ENCODE peak calls at places on chromosomes 7 and 10, in four cellular contexts. One of them, this sample, is unnamed.

GRCh38 chr7:112511451-112512220 is 30.8 kb downstream of the LSMEM1 start:
- DNase-seq in erythroblast: no peak
- DNase-seq in endothelial cell of umbilical vein: no peak
- DNase-seq in GM12892: no peak
- DNase-seq in this sample: no peak

GRCh38 chr7:144776447-144776846 is 59.4 kb downstream of the TPK1 start:
- DNase-seq in erythroblast: no peak
- DNase-seq in GM12892: no peak
- DNase-seq in endothelial cell of umbilical vein: no peak
- DNase-seq in this sample: no peak

GRCh38 chr10:7952251-7952650 is 102.2 kb upstream of the GATA3 start:
- DNase-seq in erythroblast: peak; percentile 14
- DNase-seq in GM12892: no peak
- DNase-seq in endothelial cell of umbilical vein: no peak
- DNase-seq in this sample: no peak

GRCh38 chr7:132964886-132965285 is 117.0 kb downstream of the CHCHD3 start:
- DNase-seq in erythroblast: no peak
- DNase-seq in GM12892: no peak
- DNase-seq in endothelial cell of umbilical vein: no peak
- DNase-seq in this sample: no peak

GRCh38 chr10:36443233-36443632 is 682.2 kb upstream of the ANKRD30A start:
- DNase-seq in erythroblast: no peak
- DNase-seq in endothelial cell of umbilical vein: no peak
- DNase-seq in GM12892: no peak
- DNase-seq in this sample: no peak

GRCh38 chr7:80729586-80730320 is 91.3 kb downstream of the CD36 start:
- DNase-seq in GM12892: no peak
- DNase-seq in erythroblast: no peak
- DNase-seq in endothelial cell of umbilical vein: no peak
- DNase-seq in this sample: no peak

GRCh38 chr7:34066411-34066810 is 161.1 kb downstream of the BMPER start:
- DNase-seq in endothelial cell of umbilical vein: no peak
- DNase-seq in erythroblast: no peak
- DNase-seq in GM12892: no peak
- DNase-seq in this sample: no peak

GRCh38 chr10:110865804-110866482 is 5.8 kb upstream of the PDCD4 start:
- DNase-seq in GM12892: no peak
- DNase-seq in erythroblast: no peak
- DNase-seq in endothelial cell of umbilical vein: no peak
- DNase-seq in this sample: no peak

GRCh38 chr7:103888603-103889153 is 100.8 kb downstream of the RELN start:
- DNase-seq in endothelial cell of umbilical vein: no peak
- DNase-seq in GM12892: no peak
- DNase-seq in erythroblast: no peak
- DNase-seq in this sample: no peak

GRCh38 chr10:98242823-98243222 is 25.2 kb downstream of the LOXL4 start:
- DNase-seq in erythroblast: peak; percentile 63
- DNase-seq in endothelial cell of umbilical vein: peak; percentile 48
- DNase-seq in GM12892: no peak
- DNase-seq in this sample: no peak

GRCh38 chr10:34861293-34862004 is 46.4 kb upstream of the PARD3 start:
- DNase-seq in erythroblast: no peak
- DNase-seq in GM12892: no peak
- DNase-seq in endothelial cell of umbilical vein: no peak
- DNase-seq in this sample: no peak

GRCh38 chr10:1044964-1045363 is 4.0 kb downstream of the IDI1 start:
- DNase-seq in GM12892: no peak
- DNase-seq in erythroblast: no peak
- DNase-seq in endothelial cell of umbilical vein: no peak
- DNase-seq in this sample: no peak

GRCh38 chr10:1045415-1045814 is 3.5 kb downstream of the IDI1 start:
- DNase-seq in erythroblast: no peak
- DNase-seq in GM12892: no peak
- DNase-seq in endothelial cell of umbilical vein: no peak
- DNase-seq in this sample: no peak

GRCh38 chr10:1044146-1044545 is 4.8 kb downstream of the IDI1 start:
- DNase-seq in erythroblast: no peak
- DNase-seq in endothelial cell of umbilical vein: no peak
- DNase-seq in GM12892: no peak
- DNase-seq in this sample: no peak

GRCh38 chr10:1041514-1041913 is 7.4 kb downstream of the IDI1 start:
- DNase-seq in endothelial cell of umbilical vein: no peak
- DNase-seq in GM12892: no peak
- DNase-seq in erythroblast: no peak
- DNase-seq in this sample: no peak

GRCh38 chr10:1043532-1043995 is 5.4 kb downstream of the IDI1 start:
- DNase-seq in GM12892: no peak
- DNase-seq in erythroblast: peak; percentile 42
- DNase-seq in endothelial cell of umbilical vein: peak; percentile 32
- DNase-seq in this sample: no peak
- TF ChIP-seq POLR2A in GM12892: peak; percentile 64
- TF ChIP-seq POLR2A in erythroblast: no peak
- TF ChIP-seq POLR2A in endothelial cell of umbilical vein: no peak
- TF ChIP-seq POLR2A in this sample: no peak

GRCh38 chr7:1940402-1940786 is 270.3 kb downstream of the ELFN1 start:
- DNase-seq in erythroblast: peak; percentile 54
- DNase-seq in endothelial cell of umbilical vein: no peak
- DNase-seq in GM12892: peak; percentile 93
- DNase-seq in this sample: peak; percentile 100
- TF ChIP-seq POLR2A in erythroblast: peak; percentile 58
- TF ChIP-seq POLR2A in endothelial cell of umbilical vein: no peak
- TF ChIP-seq POLR2A in GM12892: peak; percentile 49
- TF ChIP-seq POLR2A in this sample: peak; percentile 23

DNA sequence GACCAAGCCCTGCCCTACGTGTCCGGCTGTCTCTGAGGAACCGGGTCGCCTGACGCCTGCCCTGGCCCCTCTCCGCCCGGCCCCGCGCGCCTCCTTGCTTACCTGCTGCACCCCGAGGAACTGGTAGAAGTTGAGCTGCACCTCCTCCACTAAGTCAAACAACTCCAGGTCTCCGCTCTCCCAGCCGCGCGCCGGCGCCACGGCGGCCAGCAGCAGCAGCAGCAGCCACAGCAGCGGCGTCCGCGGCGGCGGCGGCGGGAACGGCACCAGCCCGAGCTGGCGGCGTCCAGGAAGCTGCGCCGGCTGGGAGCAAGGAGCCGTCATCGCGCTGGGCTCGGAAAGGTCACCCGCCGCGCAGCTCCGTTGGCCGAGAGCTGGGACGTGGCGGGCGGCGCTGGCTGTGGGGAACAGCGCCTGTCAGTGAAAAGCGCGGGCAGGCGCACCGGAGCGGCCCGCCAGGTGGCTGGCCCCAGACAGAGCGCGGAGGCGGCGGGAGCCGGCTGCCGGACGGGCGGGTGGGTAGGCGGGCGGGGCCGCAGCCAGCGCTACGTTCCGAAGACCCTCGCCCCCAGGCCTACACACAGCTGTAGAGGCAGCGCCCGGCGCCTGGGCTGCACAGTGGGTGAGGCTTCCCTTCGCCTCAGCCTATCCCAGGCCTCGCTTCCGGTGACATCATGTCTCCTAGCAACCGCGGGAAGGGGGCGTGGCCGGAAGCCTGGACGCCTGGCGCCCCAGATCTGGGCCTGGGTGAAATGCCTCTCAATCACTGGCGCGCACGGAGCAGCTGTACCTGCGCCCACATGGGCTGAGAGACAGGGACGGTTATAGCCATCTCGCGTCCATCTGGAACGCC is at the start of gene DNAJC1:
- DNase-seq in endothelial cell of umbilical vein: peak; percentile 95
- DNase-seq in erythroblast: peak; percentile 98
- DNase-seq in GM12892: peak; percentile 76
- DNase-seq in this sample: peak; percentile 89
- TF ChIP-seq POLR2A in endothelial cell of umbilical vein: peak; percentile 80
- TF ChIP-seq POLR2A in erythroblast: peak; percentile 80
- TF ChIP-seq POLR2A in GM12892: peak; percentile 90
- TF ChIP-seq POLR2A in this sample: peak; percentile 85

GRCh38 chr10:314381-314780 is 179.1 kb downstream of the ZMYND11 start:
- DNase-seq in endothelial cell of umbilical vein: no peak
- DNase-seq in erythroblast: no peak
- DNase-seq in GM12892: no peak
- DNase-seq in this sample: no peak

GRCh38 chr10:317926-318325 is 182.7 kb downstream of the ZMYND11 start:
- DNase-seq in erythroblast: no peak
- DNase-seq in endothelial cell of umbilical vein: no peak
- DNase-seq in GM12892: no peak
- DNase-seq in this sample: no peak

GRCh38 chr10:314871-315270 is 179.6 kb downstream of the ZMYND11 start:
- DNase-seq in erythroblast: no peak
- DNase-seq in endothelial cell of umbilical vein: no peak
- DNase-seq in GM12892: no peak
- DNase-seq in this sample: no peak

GRCh38 chr10:316390-316789 is 181.1 kb downstream of the ZMYND11 start:
- DNase-seq in endothelial cell of umbilical vein: no peak
- DNase-seq in erythroblast: no peak
- DNase-seq in GM12892: no peak
- DNase-seq in this sample: no peak

GRCh38 chr10:317219-317868 is 182.1 kb downstream of the ZMYND11 start:
- DNase-seq in endothelial cell of umbilical vein: no peak
- DNase-seq in GM12892: peak; percentile 59
- DNase-seq in erythroblast: no peak
- DNase-seq in this sample: no peak
- TF ChIP-seq POLR2A in endothelial cell of umbilical vein: no peak
- TF ChIP-seq POLR2A in GM12892: no peak
- TF ChIP-seq POLR2A in erythroblast: no peak
- TF ChIP-seq POLR2A in this sample: no peak

DNA sequence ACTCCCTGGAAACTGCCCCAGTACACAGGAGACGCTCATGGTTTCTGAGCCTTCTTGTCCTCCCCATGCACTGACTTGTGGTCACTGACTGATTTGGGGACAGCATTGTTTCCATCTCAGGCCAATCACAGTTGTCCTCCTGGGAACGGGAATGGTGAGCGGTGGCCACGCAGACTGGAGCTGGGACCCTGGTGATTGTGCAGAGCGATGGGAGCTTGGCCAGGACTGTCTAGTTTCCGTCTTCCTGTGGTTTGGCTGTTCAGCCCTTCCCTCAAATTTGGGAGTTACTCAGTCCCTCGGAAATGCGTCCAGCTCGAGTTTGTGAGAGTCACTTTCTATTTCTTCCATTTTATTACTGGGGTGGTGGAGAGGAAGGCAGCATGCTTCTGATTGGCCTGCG is 250.9 kb downstream of the ACTR3B start:
- DNase-seq in GM12892: no peak
- DNase-seq in endothelial cell of umbilical vein: no peak
- DNase-seq in erythroblast: no peak
- DNase-seq in this sample: no peak
- TF ChIP-seq POLR2A in GM12892: no peak
- TF ChIP-seq POLR2A in endothelial cell of umbilical vein: no peak
- TF ChIP-seq POLR2A in erythroblast: no peak
- TF ChIP-seq POLR2A in this sample: no peak

DNA sequence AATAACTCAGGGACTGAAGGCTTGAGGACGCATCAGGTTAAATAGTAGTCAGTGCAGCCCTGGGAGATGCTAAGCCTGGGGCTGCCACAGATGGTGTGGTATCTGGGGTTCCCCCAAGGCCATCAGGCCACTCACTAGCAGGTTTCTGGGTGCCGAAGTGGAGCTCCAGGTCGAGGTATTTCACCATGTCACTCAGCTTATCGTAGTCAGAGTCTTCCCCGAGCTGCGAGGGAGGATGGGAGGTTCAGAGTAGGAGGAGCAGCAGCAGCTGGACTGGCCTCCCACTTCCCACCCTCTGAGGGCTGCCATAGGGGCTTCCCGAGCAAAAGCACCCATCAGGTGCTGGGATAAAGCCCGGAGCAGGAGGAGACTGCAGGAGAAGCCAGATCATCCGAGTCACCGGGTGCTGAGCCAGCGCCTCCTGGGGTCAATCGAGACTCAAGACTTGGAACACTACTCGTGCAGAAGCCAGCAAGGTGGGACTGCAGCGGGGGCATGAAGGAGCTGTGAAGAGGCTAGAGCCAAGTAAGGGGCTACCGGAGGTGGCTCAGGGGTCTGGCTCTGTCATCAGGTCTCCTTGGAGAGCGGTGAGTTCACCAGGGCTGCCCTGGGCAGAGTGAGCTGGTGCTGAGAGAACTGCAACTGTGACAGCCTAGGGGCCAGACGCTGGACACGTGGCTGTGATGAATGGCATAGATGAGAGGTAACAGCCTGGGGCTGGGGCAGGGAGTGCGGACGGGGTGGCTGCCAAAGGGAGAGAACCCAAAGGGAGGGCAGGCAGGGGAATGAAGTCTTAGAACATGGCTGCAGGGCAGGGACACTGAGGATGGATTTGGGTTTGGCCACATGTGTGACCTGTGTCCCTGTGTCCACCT is 45.3 kb downstream of the GRID2IP start:
- DNase-seq in erythroblast: no peak
- DNase-seq in GM12892: no peak
- DNase-seq in endothelial cell of umbilical vein: no peak
- DNase-seq in this sample: peak; percentile 64
- TF ChIP-seq POLR2A in erythroblast: no peak
- TF ChIP-seq POLR2A in GM12892: no peak
- TF ChIP-seq POLR2A in endothelial cell of umbilical vein: no peak
- TF ChIP-seq POLR2A in this sample: no peak

DNA sequence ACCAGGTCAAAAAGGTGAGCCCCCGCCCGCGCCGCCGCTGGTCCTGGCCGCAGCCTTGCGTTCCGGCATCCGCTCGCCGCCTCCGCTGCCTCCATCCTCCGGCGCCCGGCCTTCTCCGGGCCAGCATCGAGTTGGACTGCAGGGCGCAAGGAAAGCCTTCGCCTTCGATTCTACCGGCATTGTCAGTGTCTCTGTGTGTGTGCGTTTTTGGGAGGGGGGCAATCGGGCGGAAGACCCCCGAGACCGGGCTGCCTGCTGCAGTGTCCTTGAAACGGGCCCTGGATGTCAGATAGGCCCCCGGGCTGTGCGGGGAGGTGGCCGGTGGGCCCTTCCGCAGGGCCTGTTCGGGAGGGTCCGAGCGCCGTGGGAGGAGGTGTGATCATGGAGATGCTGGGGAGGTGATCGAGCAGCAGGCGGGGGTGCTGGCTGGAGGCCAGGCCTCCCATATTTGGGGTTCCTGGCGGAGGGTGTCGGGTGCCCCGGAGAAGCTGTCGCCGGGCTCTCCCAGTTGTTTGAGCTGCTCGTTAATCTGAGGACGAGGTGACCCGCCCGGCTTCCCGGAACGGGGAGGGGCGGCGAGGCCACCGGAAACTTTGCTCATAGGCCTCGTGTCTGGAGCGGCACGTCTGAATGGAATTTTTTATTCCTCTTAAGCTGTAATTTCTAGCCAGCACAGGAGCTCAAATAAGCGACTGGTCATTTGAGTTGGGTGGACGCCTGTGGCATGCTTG is 40.9 kb downstream of the HK1 start:
- DNase-seq in GM12892: peak; percentile 45
- DNase-seq in erythroblast: peak; percentile 90
- DNase-seq in endothelial cell of umbilical vein: peak; percentile 76
- DNase-seq in this sample: no peak
- TF ChIP-seq POLR2A in GM12892: no peak
- TF ChIP-seq POLR2A in erythroblast: peak; percentile 17
- TF ChIP-seq POLR2A in endothelial cell of umbilical vein: no peak
- TF ChIP-seq POLR2A in this sample: peak; percentile 39